ENCODE peak calls at places on chromosome 11, in six cellular contexts. Z, H, R, I, O and U are unnamed samples.

GRCh38 chr11:69335010-69335409 is 41.1 kb downstream of the MYEOV start:
- DNase-seq in Z (no peak), H (no peak), R (no peak), I (no peak), O (no peak), U (no peak)

GRCh38 chr11:1619449-1619848 is 2.5 kb downstream of the KRTAP5-4 start:
- DNase-seq in Z (no peak), H (no peak), R (peak; percentile 40), I (peak; percentile 42), O (no peak), U (no peak)

GRCh38 chr11:12744831-12745502 is 70.7 kb downstream of the TEAD1 start:
- DNase-seq in Z (no peak), H (no peak), R (no peak), I (no peak), O (no peak), U (no peak)

GRCh38 chr11:66789097-66789890 is 53.9 kb upstream of the RCE1 start:
- DNase-seq in Z (peak; percentile 96), H (no peak), R (no peak), I (no peak), O (peak; percentile 36), U (no peak)

GRCh38 chr11:49208006-49208721 is at the start of gene FOLH1:
- DNase-seq in Z (peak; percentile 2), H (peak; percentile 53), R (no peak), I (no peak), O (peak; percentile 2), U (peak; percentile 23)

GRCh38 chr11:89275966-89276365 is 98.3 kb downstream of the TYR start:
- DNase-seq in Z (no peak), H (no peak), R (no peak), I (no peak), O (no peak), U (no peak)

GRCh38 chr11:32829157-32829679 is 509 bp upstream of the PRRG4 start:
- DNase-seq in Z (peak; percentile 44), H (no peak), R (no peak), I (no peak), O (peak; percentile 11), U (no peak)

GRCh38 chr11:85182437-85183109 is 444.6 kb downstream of the DLG2 start:
- DNase-seq in Z (peak; percentile 75), H (peak; percentile 61), R (no peak), I (no peak), O (peak; percentile 0), U (no peak)

GRCh38 chr11:117045196-117045595 is 53.0 kb downstream of the SIK3 start:
- DNase-seq in Z (peak; percentile 49), H (no peak), R (no peak), I (no peak), O (no peak), U (peak; percentile 27)

GRCh38 chr11:119647254-119647653 is 81.7 kb downstream of the NECTIN1 start:
- DNase-seq in Z (no peak), H (no peak), R (no peak), I (no peak), O (no peak), U (no peak)

GRCh38 chr11:84471501-84471900 is 1155.6 kb downstream of the DLG2 start:
- DNase-seq in Z (no peak), H (no peak), R (no peak), I (no peak), O (no peak), U (no peak)

GRCh38 chr11:74634537-74634936 is 42.2 kb downstream of the POLD3 start:
- DNase-seq in Z (peak; percentile 81), H (no peak), R (no peak), I (no peak), O (no peak), U (peak; percentile 8)

GRCh38 chr11:74466916-74467885 is at the start of gene KCNE3:
- DNase-seq in Z (no peak), H (peak; percentile 67), R (no peak), I (no peak), O (no peak), U (peak; percentile 60)

GRCh38 chr11:44568706-44569473 is 3.4 kb downstream of the CD82 start:
- DNase-seq in Z (peak; percentile 81), H (peak; percentile 52), R (peak; percentile 80), I (peak; percentile 64), O (peak; percentile 92), U (peak; percentile 94)

GRCh38 chr11:132855516-132855915 is 676.8 kb downstream of the OPCML start:
- DNase-seq in Z (no peak), H (no peak), R (no peak), I (no peak), O (no peak), U (no peak)

GRCh38 chr11:10878408-10879214 is 20.8 kb upstream of the ZBED5 start:
- DNase-seq in Z (peak; percentile 79), H (no peak), R (peak; percentile 53), I (no peak), O (peak; percentile 47), U (no peak)

GRCh38 chr11:66906077-66906929 is 49.4 kb downstream of the LRFN4 start:
- DNase-seq in Z (peak; percentile 84), H (peak; percentile 68), R (no peak), I (peak; percentile 32), O (no peak), U (no peak)

GRCh38 chr11:69539416-69540117 is 58.1 kb downstream of the LINC01488 start:
- DNase-seq in Z (no peak), H (peak; percentile 32), R (no peak), I (peak; percentile 46), O (no peak), U (no peak)

GRCh38 chr11:100010393-100010792 is 676.7 kb upstream of the ARHGAP42 start:
- DNase-seq in Z (no peak), H (no peak), R (no peak), I (no peak), O (no peak), U (no peak)

GRCh38 chr11:36509265-36509664 is 807 bp downstream of the TRAF6 start:
- DNase-seq in Z (peak; percentile 33), H (peak; percentile 47), R (peak; percentile 17), I (no peak), O (peak; percentile 40), U (no peak)

GRCh38 chr11:119907122-119907933 is 178.3 kb upstream of the NECTIN1 start:
- DNase-seq in Z (no peak), H (no peak), R (no peak), I (no peak), O (no peak), U (no peak)

GRCh38 chr11:34161812-34162506 is 56.5 kb downstream of the NAT10 start:
- DNase-seq in Z (peak; percentile 65), H (no peak), R (peak; percentile 28), I (no peak), O (no peak), U (no peak)

GRCh38 chr11:18853086-18853720 is 61.6 kb upstream of the PTPN5 start:
- DNase-seq in Z (peak; percentile 63), H (no peak), R (no peak), I (no peak), O (no peak), U (no peak)

GRCh38 chr11:18383388-18384156 is 10.8 kb upstream of the LDHA start:
- DNase-seq in Z (peak; percentile 96), H (peak; percentile 76), R (peak; percentile 74), I (peak; percentile 75), O (peak; percentile 96), U (peak; percentile 91)

GRCh38 chr11:85889676-85890579 is 34.7 kb downstream of the CCDC83 start:
- DNase-seq in Z (peak; percentile 97), H (no peak), R (no peak), I (peak; percentile 23), O (peak; percentile 63), U (peak; percentile 52)

GRCh38 chr11:204587-205109 is 2.6 kb downstream of the BET1L start:
- DNase-seq in Z (no peak), H (peak; percentile 12), R (no peak), I (peak; percentile 13), O (no peak), U (no peak)
- H3K9me3 ChIP-seq in Z (no peaks in the 10 kb centered on the region), H (no peaks in the 10 kb centered on the region), R (no peaks in the 10 kb centered on the region), I (no peaks in the 10 kb centered on the region), O (no peaks in the 10 kb centered on the region), U (no peaks in the 10 kb centered on the region)

DNA sequence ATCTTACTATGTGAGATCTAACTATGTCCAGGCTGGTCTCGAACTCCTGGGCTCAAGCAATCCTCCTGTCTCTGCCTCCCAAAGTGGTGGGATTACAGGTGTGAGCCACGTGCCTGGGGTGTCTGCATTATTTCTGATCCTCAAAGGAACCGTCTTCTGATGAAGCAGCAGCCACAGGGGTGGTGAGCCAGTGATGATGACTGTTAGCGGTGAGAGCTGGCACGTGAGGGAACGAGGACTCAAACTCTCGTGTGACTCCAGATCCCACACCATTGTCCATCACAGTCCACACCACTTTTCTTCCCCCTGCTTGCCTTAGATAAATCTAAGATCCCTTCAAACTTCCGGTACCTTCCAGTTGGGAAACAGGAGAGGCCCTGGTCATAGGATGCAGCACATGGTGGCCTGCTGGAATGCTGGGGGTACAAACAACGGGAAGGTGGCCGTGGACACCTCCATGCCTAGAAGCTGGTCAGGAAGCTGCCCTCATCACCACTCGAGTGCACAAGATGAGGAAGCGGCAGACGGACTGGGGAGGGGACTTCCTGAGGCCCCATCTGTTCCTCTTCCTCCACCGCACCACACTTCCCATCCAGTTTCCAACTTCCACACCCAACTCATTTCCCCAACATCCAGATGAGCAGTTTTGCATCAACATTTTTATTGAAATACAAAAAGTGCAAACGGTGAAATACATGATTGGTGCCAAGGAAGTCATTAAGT is 23.8 kb downstream of the ARHGAP1 start:
- DNase-seq in Z (no peak), H (no peak), R (no peak), I (no peak), O (no peak), U (no peak)
- H3K4me3 ChIP-seq in Z (no peak overlapping the region), H (no peak overlapping the region), R (no peak overlapping the region), I (no peak overlapping the region), O (no peak overlapping the region), U (no peak overlapping the region)

DNA sequence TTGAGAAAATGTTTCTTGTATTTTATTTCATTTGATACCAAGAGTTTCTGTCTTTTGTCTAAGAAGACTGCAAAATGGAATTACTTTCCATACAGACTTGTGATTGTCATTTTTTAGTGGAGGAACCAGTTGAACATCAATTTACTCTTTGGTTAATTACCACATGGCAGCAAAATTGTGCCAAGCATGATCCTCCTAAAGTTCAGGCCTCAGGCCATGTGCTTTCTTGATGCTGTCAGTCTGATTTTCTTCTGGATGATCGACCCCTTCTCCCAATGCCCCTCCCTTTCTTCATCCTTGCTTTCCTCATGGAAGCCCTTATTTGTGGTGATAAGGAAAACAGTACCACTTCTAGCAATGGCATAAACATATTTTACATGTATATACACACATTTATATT is 76.2 kb downstream of the SVIP start:
- DNase-seq in Z (no peak), H (no peak), R (no peak), I (no peak), O (no peak), U (no peak)
- H3K27me3 ChIP-seq in Z (peaks cover 70% of the 10 kb centered on the region), H (no peaks in the 10 kb centered on the region), R (no peaks in the 10 kb centered on the region), I (no peaks in the 10 kb centered on the region), O (peaks cover 3% of the 10 kb centered on the region), U (peaks cover 5% of the 10 kb centered on the region)

GRCh38 chr11:72507050-72507449 is 72.7 kb upstream of the CLPB start:
- DNase-seq in Z (no peak), H (no peak), R (no peak), I (no peak), O (no peak), U (no peak)

DNA sequence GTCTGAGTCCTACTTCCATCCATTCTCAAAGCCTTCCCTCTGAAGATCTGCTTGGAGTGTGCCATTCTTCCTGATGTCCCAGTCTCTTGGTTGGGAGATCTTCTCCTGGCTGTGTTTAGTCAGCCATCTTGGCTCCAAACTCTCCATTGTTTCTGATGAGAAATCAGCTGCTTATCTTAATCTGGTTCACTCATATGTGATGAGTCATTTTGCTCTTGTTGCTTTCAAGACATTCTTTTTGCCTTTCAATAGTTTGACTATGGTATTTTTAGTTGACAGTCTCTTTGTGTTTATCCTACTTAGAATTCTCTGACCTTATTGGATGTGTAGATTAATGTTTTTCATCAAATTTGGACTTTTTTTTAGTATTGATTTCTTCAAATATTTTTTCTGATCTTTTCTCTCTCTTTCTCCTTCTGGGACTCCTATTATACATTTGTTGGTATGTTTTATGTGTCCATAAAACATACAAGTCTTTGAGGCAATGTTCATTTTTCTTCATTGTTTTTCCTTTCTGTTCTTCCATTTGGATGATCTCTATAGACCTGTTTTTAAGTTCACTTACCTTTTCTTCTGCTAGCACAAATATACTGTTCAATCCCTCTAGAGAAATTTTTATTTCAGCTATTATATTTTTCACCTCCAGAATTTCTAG is 77.2 kb upstream of the CLPB start:
- DNase-seq in Z (no peak), H (no peak), R (no peak), I (no peak), O (no peak), U (no peak)
- H3K9me3 ChIP-seq in Z (peaks cover 10% of the 10 kb centered on the region), H (no peaks in the 10 kb centered on the region), R (peaks cover 10% of the 10 kb centered on the region), I (peaks cover 43% of the 10 kb centered on the region), O (peaks cover 2% of the 10 kb centered on the region), U (peaks cover 17% of the 10 kb centered on the region)